ENCODE peak calls at places on chromosomes 13 and 19, in ten cellular contexts. O is CD14-positive monocyte; A is DMS153; E is stimulated activated CD4-positive, alpha-beta T cell treated with anti-CD3 and anti-CD28 coated beads, Interleukin-2, amount 100 ng/mL, for 48 hours; V is testis; Y is left lobe of liver; C is B cell; X is immature natural killer cell; H is fibroblast of gingiva; K is type B pancreatic cell. J is an unnamed sample.
A peak's percentile ranks its signal among the peaks of the same experiment; 100 is the strongest.

GRCh38 chr13:83929147-83929546 is 46.9 kb upstream of the SLITRK1 start:
- DNase-seq in O (no peak), A (no peak), E (no peak), V (no peak), Y (no peak), C (no peak), X (no peak), H (no peak), K (no peak), J (no peak)

GRCh38 chr19:2820112-2820702 is 539 bp downstream of the ZNF554 start:
- DNase-seq in O (no peak), A (no peak), E (no peak), V (no peak), Y (no peak), C (no peak), X (no peak), H (no peak), K (peak; percentile 70), J (no peak)

GRCh38 chr19:11480081-11480926 is 542 bp downstream of the ELAVL3 start:
- DNase-seq in O (no peak), A (peak; percentile 22), E (no peak), V (no peak), Y (no peak), C (peak; percentile 38), X (no peak), H (no peak), K (no peak), J (peak; percentile 34)

GRCh38 chr13:46926856-46927625 is 30.2 kb upstream of the HTR2A start:
- DNase-seq in O (no peak), A (no peak), E (no peak), V (no peak), Y (no peak), C (no peak), X (no peak), H (peak; percentile 56), K (no peak), J (no peak)

GRCh38 chr19:11191273-11191755 is 6.0 kb downstream of the KANK2 start:
- DNase-seq in O (no peak), A (no peak), E (no peak), V (peak; percentile 67), Y (no peak), C (no peak), X (no peak), H (peak; percentile 76), K (no peak), J (no peak)

GRCh38 chr19:11659612-11660011 is 62.3 kb downstream of the ZNF627 start:
- DNase-seq in O (no peak), A (no peak), E (no peak), V (no peak), Y (no peak), C (no peak), X (no peak), H (no peak), K (no peak), J (peak; percentile 15)

GRCh38 chr13:111616203-111616602 is 295.8 kb downstream of the TEX29 start:
- DNase-seq in O (no peak), A (no peak), E (no peak), V (no peak), Y (peak; percentile 65), C (no peak), X (no peak), H (no peak), K (no peak), J (no peak)

GRCh38 chr13:97334690-97335089 is 99.3 kb upstream of the RAP2A start:
- DNase-seq in O (no peak), A (no peak), E (no peak), V (no peak), Y (no peak), C (no peak), X (no peak), H (no peak), K (no peak), J (no peak)

GRCh38 chr19:10848208-10848843 is at the start of gene C19orf38:
- DNase-seq in O (peak; percentile 79), A (no peak), E (no peak), V (no peak), Y (no peak), C (no peak), X (no peak), H (no peak), K (no peak), J (no peak)